ENCODE peak calls at places on chromosomes 5 and 9, in nine cellular contexts. X, R, P, I, A, Y, G, H and L are unnamed samples.
A peak's percentile ranks its signal among the peaks of the same experiment; 100 is the strongest.

GRCh38 chr5:116922532-116922931 is 347.9 kb upstream of the SEMA6A start:
- DNase-seq in Y (no peak), X (no peak), A (no peak), H (no peak), R (no peak), G (no peak), P (no peak), I (no peak), L (no peak)

GRCh38 chr5:34656001-34656699 is at the start of gene RAI14:
- DNase-seq in A (peak; percentile 94), Y (peak; percentile 81), G (peak; percentile 93), H (peak; percentile 62), P (no peak), R (no peak), X (peak; percentile 92), I (no peak), L (peak; percentile 85)

GRCh38 chr5:16616536-16617271 is at the start of gene RETREG1:
- DNase-seq in P (peak; percentile 91), R (no peak), Y (peak; percentile 69), I (peak; percentile 89), X (peak; percentile 53), A (peak; percentile 82), H (peak; percentile 69), G (peak; percentile 8), L (peak; percentile 50)

GRCh38 chr9:135612437-135612836 is 26.9 kb downstream of the GLT6D1 start:
- DNase-seq in R (no peak), X (no peak), A (no peak), G (no peak), H (no peak), I (no peak), P (no peak), Y (no peak), L (no peak)

GRCh38 chr9:91785403-91785917 is 164.6 kb downstream of the ROR2 start:
- DNase-seq in X (no peak), Y (no peak), R (no peak), P (no peak), G (no peak), I (no peak), H (no peak), A (peak; percentile 62), L (peak; percentile 1)

GRCh38 chr5:13745508-13745907 is 199.0 kb downstream of the DNAH5 start:
- DNase-seq in G (peak; percentile 60), P (no peak), Y (no peak), R (peak; percentile 15), A (no peak), X (peak; percentile 78), H (no peak), I (no peak), L (no peak)

GRCh38 chr5:14901462-14902051 is 30.0 kb upstream of the ANKH start:
- DNase-seq in R (no peak), P (no peak), Y (no peak), H (no peak), I (no peak), A (no peak), X (peak; percentile 78), G (no peak), L (no peak)

GRCh38 chr5:7517006-7517405 is 121.1 kb downstream of the ADCY2 start:
- DNase-seq in H (no peak), R (no peak), P (no peak), I (no peak), Y (no peak), A (no peak), G (no peak), X (peak; percentile 52), L (no peak)

GRCh38 chr9:114347675-114348074 is 18.0 kb downstream of the ORM2 start:
- DNase-seq in G (no peak), R (no peak), Y (no peak), P (no peak), A (no peak), I (no peak), X (no peak), H (no peak), L (no peak)

GRCh38 chr9:34958411-34958982 is 412 bp downstream of the PHF24 start:
- DNase-seq in Y (no peak), P (no peak), X (no peak), A (no peak), I (no peak), G (no peak), H (no peak), R (no peak), L (peak; percentile 23)

GRCh38 chr9:84293001-84293798 is 47.4 kb downstream of the SLC28A3 start:
- DNase-seq in H (no peak), I (no peak), G (no peak), X (no peak), P (no peak), R (no peak), A (no peak), Y (no peak), L (no peak)

GRCh38 chr5:74822288-74822687 is 43.9 kb downstream of the FAM169A start:
- DNase-seq in A (no peak), P (no peak), Y (no peak), X (no peak), G (no peak), I (no peak), R (no peak), H (no peak), L (no peak)

GRCh38 chr9:121357011-121357410 is 13.0 kb downstream of the STOM start:
- DNase-seq in X (no peak), G (peak; percentile 61), A (no peak), R (no peak), I (no peak), H (no peak), Y (no peak), P (no peak), L (no peak)
- H3K27ac ChIP-seq in X (no peak overlapping the region), G (peak overlapping the region; percentile 87), A (peak overlapping the region; percentile 65), R (no peak overlapping the region), I (peak overlapping the region; percentile 38), H (no peak overlapping the region), Y (peak overlapping the region; percentile 47), P (no peak overlapping the region), L (no peak overlapping the region)

DNA sequence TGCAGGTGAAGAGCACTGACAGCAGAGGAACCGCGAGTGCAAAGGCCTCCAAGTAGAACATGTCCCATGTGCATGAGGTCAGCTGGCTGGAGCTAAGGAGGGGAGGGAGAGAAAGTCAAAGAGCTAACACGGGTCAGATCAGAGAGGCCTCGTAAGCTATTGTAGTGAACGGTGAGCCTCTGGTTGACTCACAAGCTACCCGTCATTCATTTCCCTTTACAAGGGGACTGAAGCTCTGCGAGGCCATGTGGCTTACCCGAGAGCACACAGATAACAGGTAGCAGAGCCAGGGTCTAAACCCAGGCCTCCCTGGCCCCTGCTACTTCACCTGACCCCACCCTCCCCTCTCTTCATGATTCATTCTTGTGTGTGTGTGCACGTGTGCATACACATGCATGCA is 152.7 kb upstream of the ADRA1B start:
- DNase-seq in Y (no peak), R (no peak), H (no peak), I (no peak), P (no peak), A (no peak), X (no peak), G (no peak), L (no peak)
- H3K27ac ChIP-seq in Y (no peak overlapping the region), R (no peak overlapping the region), H (no peak overlapping the region), I (no peak overlapping the region), P (no peak overlapping the region), A (no peak overlapping the region), X (no peak overlapping the region), G (no peak overlapping the region), L (no peak overlapping the region)

DNA sequence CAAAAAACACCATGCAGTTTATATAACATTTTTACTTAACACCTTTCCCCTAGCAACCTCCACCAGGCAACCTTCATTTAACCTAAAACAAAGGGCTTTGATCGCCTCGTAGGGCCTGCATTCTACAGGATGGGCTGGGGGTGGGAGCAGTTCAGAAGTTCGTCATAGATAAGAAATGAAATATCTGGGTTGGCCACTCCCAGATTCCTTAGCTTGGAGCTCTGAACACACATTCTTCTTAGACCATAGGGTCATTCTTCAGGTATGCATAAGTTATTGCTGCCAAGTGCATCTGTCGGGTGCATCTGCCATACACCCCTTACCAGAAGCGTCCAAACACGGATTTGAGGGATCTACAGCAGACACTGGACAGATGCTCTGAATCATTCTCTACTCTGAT is 4.3 kb upstream of the SLC22A5 start:
- DNase-seq in H (no peak), A (no peak), R (no peak), I (no peak), X (peak; percentile 37), P (no peak), G (no peak), Y (no peak), L (no peak)
- H3K27ac ChIP-seq in H (no peak overlapping the region), A (no peak overlapping the region), R (no peak overlapping the region), I (no peak overlapping the region), X (no peak overlapping the region), P (no peak overlapping the region), G (no peak overlapping the region), Y (peak overlapping the region; percentile 86), L (no peak overlapping the region)

GRCh38 chr5:147073098-147073497 is 161.7 kb upstream of the STK32A start:
- DNase-seq in P (no peak), G (no peak), H (no peak), Y (no peak), A (no peak), X (no peak), R (no peak), I (no peak), L (no peak)
- H3K27ac ChIP-seq in P (no peak overlapping the region), G (no peak overlapping the region), H (no peak overlapping the region), Y (no peak overlapping the region), A (no peak overlapping the region), X (no peak overlapping the region), R (no peak overlapping the region), I (no peak overlapping the region), L (no peak overlapping the region)

GRCh38 chr5:96610747-96611146 is 51.4 kb upstream of the CAST start:
- DNase-seq in H (peak; percentile 79), Y (no peak), X (no peak), I (no peak), A (no peak), R (no peak), G (no peak), P (no peak), L (no peak)

GRCh38 chr5:96609369-96609768 is 52.8 kb upstream of the CAST start:
- DNase-seq in Y (no peak), I (no peak), X (no peak), A (no peak), P (no peak), R (no peak), G (no peak), H (no peak), L (no peak)

GRCh38 chr5:96616801-96617200 is 45.4 kb upstream of the CAST start:
- DNase-seq in I (no peak), P (no peak), H (no peak), Y (no peak), R (no peak), A (no peak), G (no peak), X (no peak), L (no peak)

GRCh38 chr5:96615223-96615622 is 47.0 kb upstream of the CAST start:
- DNase-seq in Y (no peak), A (no peak), X (no peak), P (no peak), G (no peak), H (peak; percentile 10), R (no peak), I (no peak), L (no peak)

DNA sequence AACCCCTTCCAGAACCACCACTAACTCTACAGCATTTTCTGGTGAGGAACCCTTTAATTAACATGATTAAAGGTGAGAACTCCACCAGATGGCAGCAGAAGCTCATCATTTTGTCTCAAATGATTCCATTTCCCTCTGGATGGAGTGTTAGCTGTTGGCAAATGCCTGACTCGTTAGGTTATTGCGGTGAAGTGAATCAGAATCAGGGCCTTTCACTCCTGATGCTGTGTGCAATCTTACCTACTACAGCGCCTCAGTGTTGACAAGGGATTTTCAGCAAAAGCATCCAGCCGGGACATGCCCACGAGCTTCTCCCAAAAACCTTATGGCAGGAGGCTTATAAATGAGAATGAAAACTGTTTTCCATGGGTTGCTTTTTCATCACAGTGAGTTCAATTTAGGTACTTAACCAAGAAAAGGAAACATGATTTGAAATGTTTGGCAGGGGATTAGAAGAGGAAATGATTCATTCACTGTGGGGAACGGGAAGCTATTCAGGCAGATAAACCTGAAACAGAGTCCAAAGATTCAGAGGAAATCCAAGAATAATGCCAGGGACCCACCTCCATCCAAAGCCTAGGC is 48.0 kb upstream of the CAST start:
- DNase-seq in I (peak; percentile 52), A (peak; percentile 76), H (peak; percentile 92), G (peak; percentile 92), R (peak; percentile 96), P (peak; percentile 26), Y (no peak), X (peak; percentile 77), L (peak; percentile 31)
- H3K27ac ChIP-seq in I (no peak overlapping the region), A (peak overlapping the region; percentile 58), H (peak overlapping the region; percentile 55), G (peak overlapping the region; percentile 92), R (no peak overlapping the region), P (no peak overlapping the region), Y (peak overlapping the region; percentile 48), X (no peak overlapping the region), L (no peak overlapping the region)